ENCODE peak calls at places on chromosomes 6 and 20, in five cellular contexts. J is DND-41, O is tibial artery, Q is GM12878, U is transverse colon. G is an unnamed sample. For H3K4me1 and H3K9me3, the result is how much of the 10 kb centered on the place peaks cover.

GRCh38 chr20:6282642-6283041 is 159.8 kb upstream of the FERMT1 start:
- DNase-seq in J (no peak), O (no peak), Q (no peak), U (no peak), G (no peak)

GRCh38 chr20:21767739-21768223 is 62.3 kb downstream of the PAX1 start:
- DNase-seq in J (no peak), O (no peak), Q (no peak), U (no peak), G (peak)

GRCh38 chr6:105401247-105402089 is 1.4 kb downstream of the PREP start:
- DNase-seq in J (no peak), O (no peak), Q (no peak), U (no peak), G (no peak)

GRCh38 chr6:34510299-34510698 is 44.4 kb downstream of the PACSIN1 start:
- DNase-seq in J (no peak), O (no peak), Q (no peak), U (no peak), G (no peak)

GRCh38 chr6:15026832-15027231 is 219.0 kb upstream of the JARID2 start:
- DNase-seq in J (no peak), O (no peak), Q (no peak), U (no peak), G (peak)

GRCh38 chr20:62555642-62556420 is 80.0 kb upstream of the GATA5 start:
- DNase-seq in J (no peak), O (no peak), Q (no peak), U (no peak), G (no peak)

GRCh38 chr6:156889469-156889868 is 112.3 kb downstream of the ARID1B start:
- DNase-seq in J (no peak), O (no peak), Q (no peak), U (no peak), G (no peak)

GRCh38 chr6:80457044-80457933 is 350.8 kb downstream of the BCKDHB start:
- DNase-seq in J (no peak), O (peak), Q (no peak), U (peak), G (peak)

GRCh38 chr20:49283703-49284625 is 6.1 kb upstream of the ZNFX1 start:
- DNase-seq in J (no peak), O (no peak), Q (no peak), U (no peak), G (no peak)

GRCh38 chr20:50848846-50849673 is 54.2 kb downstream of the BCAS4 start:
- DNase-seq in J (no peak), O (no peak), Q (no peak), U (peak), G (peak)

GRCh38 chr6:150628908-150629307 is 29.2 kb downstream of the PLEKHG1 start:
- DNase-seq in J (no peak), O (no peak), Q (no peak), U (no peak), G (no peak)

GRCh38 chr20:2093200-2093781 is 8.3 kb upstream of the STK35 start:
- DNase-seq in J (peak), O (no peak), Q (no peak), U (peak), G (no peak)

GRCh38 chr20:35643045-35643444 is 21.7 kb downstream of the CPNE1 start:
- DNase-seq in J (peak), O (no peak), Q (no peak), U (no peak), G (no peak)

GRCh38 chr6:144266091-144266649 is 19.0 kb upstream of the UTRN start:
- DNase-seq in J (no peak), O (peak), Q (no peak), U (peak), G (peak)

GRCh38 chr6:142374090-142374783 is 72.4 kb downstream of the ADGRG6 start:
- DNase-seq in J (no peak), O (no peak), Q (no peak), U (no peak), G (no peak)

GRCh38 chr6:136012948-136013347 is 161.4 kb downstream of the PDE7B start:
- DNase-seq in J (no peak), O (no peak), Q (no peak), U (no peak), G (no peak)

GRCh38 chr6:149860834-149861602 is 3.1 kb downstream of the LRP11 start:
- DNase-seq in J (no peak), O (no peak), Q (no peak), U (no peak), G (peak)

GRCh38 chr6:85452441-85452881 is 2.6 kb downstream of the NT5E start:
- DNase-seq in J (no peak), O (no peak), Q (no peak), U (no peak), G (no peak)

GRCh38 chr20:33172781-33173180 is 4.8 kb downstream of the BPIFA2 start:
- DNase-seq in J (no peak), O (no peak), Q (no peak), U (no peak), G (peak)

GRCh38 chr20:49310695-49311094 is 32.8 kb upstream of the ZNFX1 start:
- DNase-seq in J (no peak), O (no peak), Q (no peak), U (no peak), G (no peak)

GRCh38 chr20:48813446-48813747 is 14.4 kb downstream of the PREX1 start:
- DNase-seq in J (no peak), O (no peak), Q (no peak), U (no peak), G (no peak)

GRCh38 chr20:60104980-60105379 is 146.8 kb downstream of the CDH26 start:
- DNase-seq in J (no peak), O (no peak), Q (no peak), U (no peak), G (no peak)

GRCh38 chr6:159961523-159961922 is 7.4 kb upstream of the IGF2R start:
- DNase-seq in J (no peak), O (no peak), Q (no peak), U (no peak), G (no peak)

GRCh38 chr6:106908386-106908840 is 66.1 kb downstream of the CD24 start:
- DNase-seq in J (no peak), O (no peak), Q (no peak), U (no peak), G (peak)

GRCh38 chr6:53058388-53058890 is 6.8 kb upstream of the FBXO9 start:
- DNase-seq in J (no peak), O (no peak), Q (no peak), U (no peak), G (no peak)
- H3K4me1 ChIP-seq in J (under half), O (under half), Q (under half), U (under half), G (under half)

DNA sequence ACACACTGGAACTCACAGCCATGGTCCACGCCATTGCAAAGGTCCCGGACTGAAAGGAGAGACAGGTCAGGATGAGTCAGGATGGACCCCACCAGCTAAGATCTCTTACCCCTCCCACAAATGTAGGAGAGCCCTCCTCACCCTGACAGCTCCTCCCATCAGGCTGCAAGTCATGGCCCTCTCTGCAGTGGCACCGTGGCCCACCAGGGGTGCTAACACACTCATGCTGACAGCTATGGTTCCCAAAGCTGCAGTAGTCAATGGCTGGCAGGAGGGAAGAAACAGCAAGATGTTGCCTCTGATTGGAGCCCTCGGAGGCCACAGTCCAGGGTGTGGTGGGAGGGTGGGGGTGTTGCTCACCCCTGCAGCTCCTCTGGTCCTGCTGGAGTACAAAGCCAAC is 5.7 kb upstream of the RBPJL start:
- DNase-seq in J (peak), O (no peak), Q (no peak), U (no peak), G (no peak)
- TF ChIP-seq CTCF in J (peak), O (no peak), Q (peak), U (no peak), G (peak)

GRCh38 chr6:112331306-112331705 is 15.8 kb upstream of the RFPL4B start:
- DNase-seq in J (no peak), O (no peak), Q (no peak), U (no peak), G (no peak)
- H3K9me3 ChIP-seq in J (under half), O (under half), Q (under half), U (under half), G (under half)

DNA sequence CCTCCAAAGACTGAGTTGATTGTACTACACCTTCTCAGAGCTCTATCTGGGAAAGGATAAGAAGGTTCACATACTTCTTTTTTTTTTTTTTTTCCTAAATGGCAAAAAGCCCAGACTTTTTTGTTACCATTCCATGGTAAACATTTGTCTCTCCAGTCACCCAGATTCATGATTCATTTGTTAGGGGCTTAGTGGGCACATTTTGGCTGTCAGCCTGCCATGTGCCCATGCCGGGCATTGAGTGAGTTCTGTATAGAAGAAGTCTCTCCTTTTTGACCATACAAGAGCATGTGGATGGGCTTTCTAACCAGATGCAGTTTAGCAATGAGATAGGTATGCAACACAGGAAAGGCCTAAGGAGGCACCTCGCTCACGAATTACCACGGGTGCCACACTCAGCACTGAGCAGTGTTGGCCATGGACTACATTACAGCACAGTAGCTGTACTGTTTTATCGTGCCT is 447.5 kb upstream of the HSF2 start:
- DNase-seq in J (no peak), O (peak), Q (no peak), U (no peak), G (no peak)
- H3K4me1 ChIP-seq in J (under half), O (under half), Q (under half), U (under half), G (under half)

GRCh38 chr20:43680976-43681375 is 14.1 kb downstream of the MYBL2 start:
- DNase-seq in J (no peak), O (no peak), Q (no peak), U (no peak), G (no peak)

GRCh38 chr20:43681991-43682410 is 15.1 kb downstream of the MYBL2 start:
- DNase-seq in J (no peak), O (no peak), Q (peak), U (peak), G (no peak)

GRCh38 chr20:43676368-43676767 is 9.5 kb downstream of the MYBL2 start:
- DNase-seq in J (no peak), O (no peak), Q (no peak), U (no peak), G (no peak)

GRCh38 chr20:43682446-43682845 is 15.5 kb downstream of the MYBL2 start:
- DNase-seq in J (no peak), O (no peak), Q (no peak), U (peak), G (no peak)

GRCh38 chr20:43681468-43681942 is 14.6 kb downstream of the MYBL2 start:
- DNase-seq in J (no peak), O (no peak), Q (peak), U (peak), G (peak)
- TF ChIP-seq CTCF in J (peak), O (no peak), Q (peak), U (no peak), G (no peak)

GRCh38 chr6:45483021-45483420 is 105.3 kb upstream of the SUPT3H start:
- DNase-seq in J (no peak), O (no peak), Q (no peak), U (no peak), G (no peak)

GRCh38 chr6:45479834-45480696 is 102.3 kb upstream of the SUPT3H start:
- DNase-seq in J (peak), O (no peak), Q (no peak), U (no peak), G (no peak)

GRCh38 chr6:45483501-45483900 is 105.8 kb upstream of the SUPT3H start:
- DNase-seq in J (no peak), O (no peak), Q (no peak), U (no peak), G (no peak)

GRCh38 chr6:45478235-45478634 is 100.5 kb upstream of the SUPT3H start:
- DNase-seq in J (no peak), O (no peak), Q (no peak), U (no peak), G (no peak)

GRCh38 chr6:45480697-45481415 is 103.1 kb upstream of the SUPT3H start:
- DNase-seq in J (no peak), O (no peak), Q (no peak), U (no peak), G (no peak)
- H3K9me3 ChIP-seq in J (under half), O (under half), Q (under half), U (under half), G (under half)

GRCh38 chr6:8082954-8083858 is 19.0 kb upstream of the BLOC1S5 start:
- DNase-seq in J (no peak), O (no peak), Q (no peak), U (no peak), G (no peak)

GRCh38 chr6:8086755-8087306 is 15.5 kb downstream of the EEF1E1 start:
- DNase-seq in J (no peak), O (no peak), Q (no peak), U (no peak), G (no peak)

GRCh38 chr6:8085053-8085511 is 17.3 kb downstream of the EEF1E1 start:
- DNase-seq in J (no peak), O (peak), Q (no peak), U (no peak), G (peak)

GRCh38 chr6:8082572-8082953 is 18.4 kb upstream of the BLOC1S5 start:
- DNase-seq in J (no peak), O (no peak), Q (no peak), U (no peak), G (no peak)

GRCh38 chr6:8084586-8084985 is 17.8 kb downstream of the EEF1E1 start:
- DNase-seq in J (no peak), O (no peak), Q (no peak), U (no peak), G (no peak)
- H3K4me1 ChIP-seq in J (under half), O (under half), Q (under half), U (under half), G (under half)

DNA sequence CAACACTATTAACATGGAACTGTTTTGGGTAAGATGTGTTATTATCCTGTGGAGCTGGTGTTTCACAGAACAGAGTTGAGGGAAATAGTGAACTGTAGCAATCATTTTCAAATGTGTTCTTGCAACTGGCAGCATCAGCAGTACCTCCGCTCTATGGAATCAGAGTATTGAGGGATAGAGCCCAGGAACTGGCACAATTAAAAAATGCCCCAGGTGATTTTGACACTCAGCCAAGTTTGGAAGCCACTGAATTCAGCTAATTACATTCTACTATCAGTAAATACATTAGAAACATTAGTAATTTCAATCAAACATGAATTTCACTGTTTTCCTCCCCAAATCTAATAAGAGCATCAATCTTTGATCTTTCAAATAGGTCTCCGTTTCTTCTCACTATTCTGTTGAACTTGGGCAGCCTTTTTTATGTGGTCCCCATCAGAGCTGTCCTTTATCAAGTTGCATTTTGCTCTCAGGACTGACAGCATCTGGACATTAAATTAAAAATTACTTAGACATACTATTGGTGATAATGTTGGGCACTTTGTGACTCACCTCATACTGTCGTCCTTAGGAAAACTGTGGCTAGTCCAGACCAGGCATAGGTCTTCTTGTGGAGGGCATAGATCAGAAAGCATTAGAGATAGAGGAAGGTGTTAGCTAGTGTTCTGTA is 251.5 kb downstream of the DHX35 start:
- DNase-seq in J (no peak), O (no peak), Q (no peak), U (no peak), G (no peak)
- TF ChIP-seq CTCF in J (no peak), O (no peak), Q (no peak), U (no peak), G (no peak)

GRCh38 chr20:16437387-16437990 is 135.8 kb downstream of the KIF16B start:
- DNase-seq in J (no peak), O (no peak), Q (no peak), U (no peak), G (no peak)

GRCh38 chr20:16434087-16434664 is 139.1 kb downstream of the KIF16B start:
- DNase-seq in J (peak), O (no peak), Q (peak), U (peak), G (peak)

GRCh38 chr20:16441526-16442164 is 131.6 kb downstream of the KIF16B start:
- DNase-seq in J (no peak), O (no peak), Q (no peak), U (no peak), G (no peak)

GRCh38 chr20:16438100-16438499 is 135.1 kb downstream of the KIF16B start:
- DNase-seq in J (no peak), O (no peak), Q (no peak), U (no peak), G (no peak)
- H3K9me3 ChIP-seq in J (under half), O (under half), Q (under half), U (under half), G (under half)

GRCh38 chr20:57396212-57396611 is 5.0 kb downstream of the RBM38 start:
- DNase-seq in J (no peak), O (no peak), Q (no peak), U (no peak), G (no peak)
- H3K4me1 ChIP-seq in J (half or more), O (under half), Q (half or more), U (half or more), G (under half)